ENCODE peak calls at places on chromosomes 13 and 19, in five cellular contexts. N, A, M, E and C are unnamed samples.

GRCh38 chr13:109773276-109773675 is 13.1 kb downstream of the IRS2 start:
- DNase-seq in A (peak), E (peak), M (no peak), N (no peak), C (no peak)

GRCh38 chr13:29227560-29227959 is 367.9 kb downstream of the SLC7A1 start:
- DNase-seq in A (no peak), M (no peak), E (no peak), N (no peak), C (no peak)

GRCh38 chr19:54967611-54968010 is 1.4 kb downstream of the NLRP2 start:
- DNase-seq in M (no peak), E (no peak), N (no peak), A (no peak), C (no peak)

GRCh38 chr19:48216933-48217332 is 38.8 kb downstream of the CARD8 start:
- DNase-seq in A (no peak), N (no peak), E (no peak), M (no peak), C (no peak)

GRCh38 chr19:30406220-30406944 is 34.2 kb downstream of the ZNF536 start:
- DNase-seq in N (no peak), E (no peak), A (no peak), M (no peak), C (peak)

GRCh38 chr19:492091-492531 is 4.2 kb upstream of the MADCAM1 start:
- DNase-seq in E (no peak), M (peak), N (no peak), A (no peak), C (no peak)

GRCh38 chr19:51931921-51932320 is 4.6 kb downstream of the ZNF613 start:
- DNase-seq in M (no peak), E (no peak), N (no peak), A (no peak), C (no peak)

GRCh38 chr13:34108396-34108795 is 290.4 kb downstream of the RFC3 start:
- DNase-seq in E (peak), M (peak), A (no peak), N (no peak), C (no peak)

GRCh38 chr19:46970815-46971214 is 48.8 kb upstream of the NPAS1 start:
- DNase-seq in A (peak), M (peak), N (no peak), E (no peak), C (peak)

GRCh38 chr13:60492187-60492586 is 95.2 kb downstream of the TDRD3 start:
- DNase-seq in E (no peak), M (no peak), N (no peak), A (no peak), C (no peak)

GRCh38 chr19:16315825-16316505 is 8.7 kb upstream of the KLF2 start:
- DNase-seq in A (peak), M (peak), E (peak), N (no peak), C (peak)

GRCh38 chr13:114002009-114002544 is 28.2 kb upstream of the C13orf46 start:
- DNase-seq in E (no peak), N (no peak), A (peak), M (no peak), C (no peak)

GRCh38 chr19:49952906-49953305 is 8.1 kb downstream of the SIGLEC11 start:
- DNase-seq in A (no peak), M (no peak), E (no peak), N (no peak), C (no peak)

GRCh38 chr13:75299206-75299605 is 182.8 kb downstream of the TBC1D4 start:
- DNase-seq in A (no peak), E (no peak), M (no peak), N (no peak), C (no peak)

GRCh38 chr19:15445807-15446376 is 3.9 kb downstream of the WIZ start:
- DNase-seq in A (no peak), M (no peak), N (no peak), E (no peak), C (no peak)

GRCh38 chr19:41166888-41167804 is 25.9 kb upstream of the CYP2S1 start:
- DNase-seq in A (no peak), E (no peak), M (no peak), N (no peak), C (no peak)

GRCh38 chr19:5703819-5704818 is 14.0 kb downstream of the RPL36 start:
- DNase-seq in N (no peak), E (no peak), A (no peak), M (no peak), C (no peak)

GRCh38 chr19:14408641-14409120 is 10.5 kb downstream of the DDX39A start:
- DNase-seq in A (no peak), N (no peak), M (peak), E (no peak), C (no peak)

GRCh38 chr13:27821566-27821965 is 29.3 kb downstream of the GSX1 start:
- DNase-seq in M (peak), E (no peak), A (no peak), N (no peak), C (no peak)

GRCh38 chr13:97495678-97496077 is 61.7 kb downstream of the RAP2A start:
- DNase-seq in M (no peak), N (no peak), E (no peak), A (no peak), C (no peak)

GRCh38 chr13:49400755-49401659 is 42.9 kb downstream of the CAB39L start:
- DNase-seq in M (peak), E (peak), A (no peak), N (no peak), C (no peak)

GRCh38 chr13:35978607-35979316 is 152.4 kb downstream of the DCLK1 start:
- DNase-seq in E (peak), A (peak), M (peak), N (peak), C (peak)

GRCh38 chr19:6236310-6237291 is 43.2 kb downstream of the MLLT1 start:
- DNase-seq in N (no peak), A (peak), E (no peak), M (no peak), C (no peak)

GRCh38 chr13:50576156-50576555 is 267.3 kb downstream of the DLEU7 start:
- DNase-seq in A (no peak), E (no peak), M (no peak), N (no peak), C (no peak)